ENCODE peak calls at places on chromosomes 1 and 21, in seven cellular contexts. One of them, this sample, is unnamed.

GRCh38 chr21:40548134-40548533 is 298.8 kb downstream of the DSCAM start:
- DNase-seq in SK-N-SH: no peak
- DNase-seq in HCT116: no peak
- DNase-seq in H1: peak
- DNase-seq in GM12878: no peak
- DNase-seq in HepG2: no peak
- DNase-seq in K562: no peak
- DNase-seq in this sample: no peak

GRCh38 chr21:41074607-41075184 is 93.3 kb upstream of the BACE2 start:
- DNase-seq in HCT116: no peak
- DNase-seq in K562: no peak
- DNase-seq in SK-N-SH: no peak
- DNase-seq in HepG2: no peak
- DNase-seq in H1: no peak
- DNase-seq in GM12878: no peak
- DNase-seq in this sample: no peak

GRCh38 chr1:37303884-37304574 is 170.4 kb upstream of the ZC3H12A start:
- DNase-seq in H1: no peak
- DNase-seq in K562: no peak
- DNase-seq in SK-N-SH: no peak
- DNase-seq in HCT116: no peak
- DNase-seq in GM12878: no peak
- DNase-seq in HepG2: no peak
- DNase-seq in this sample: no peak

GRCh38 chr1:65393345-65393744 is 27.1 kb upstream of the LEPR start:
- DNase-seq in HepG2: no peak
- DNase-seq in SK-N-SH: no peak
- DNase-seq in HCT116: no peak
- DNase-seq in H1: no peak
- DNase-seq in GM12878: peak
- DNase-seq in K562: peak
- DNase-seq in this sample: no peak

GRCh38 chr1:33050221-33051076 is 13.8 kb upstream of the AK2 start:
- DNase-seq in SK-N-SH: no peak
- DNase-seq in HepG2: peak
- DNase-seq in GM12878: no peak
- DNase-seq in K562: no peak
- DNase-seq in HCT116: peak
- DNase-seq in H1: no peak
- DNase-seq in this sample: peak

GRCh38 chr21:39788383-39788782 is 43.4 kb downstream of the IGSF5 start:
- DNase-seq in HCT116: peak
- DNase-seq in GM12878: no peak
- DNase-seq in K562: peak
- DNase-seq in SK-N-SH: peak
- DNase-seq in H1: peak
- DNase-seq in HepG2: peak
- DNase-seq in this sample: peak

GRCh38 chr1:215267495-215267894 is 185.0 kb downstream of the KCNK2 start:
- DNase-seq in SK-N-SH: no peak
- DNase-seq in GM12878: no peak
- DNase-seq in K562: no peak
- DNase-seq in HepG2: no peak
- DNase-seq in H1: no peak
- DNase-seq in HCT116: no peak
- DNase-seq in this sample: peak

GRCh38 chr1:208166340-208167138 is 77.6 kb downstream of the PLXNA2 start:
- DNase-seq in HepG2: peak
- DNase-seq in H1: no peak
- DNase-seq in GM12878: no peak
- DNase-seq in HCT116: no peak
- DNase-seq in SK-N-SH: no peak
- DNase-seq in K562: no peak
- DNase-seq in this sample: peak

GRCh38 chr1:98385691-98386090 is 275.8 kb upstream of the SNX7 start:
- DNase-seq in HepG2: no peak
- DNase-seq in HCT116: no peak
- DNase-seq in GM12878: no peak
- DNase-seq in H1: no peak
- DNase-seq in K562: no peak
- DNase-seq in SK-N-SH: no peak
- DNase-seq in this sample: no peak

GRCh38 chr1:244874974-244875579 is 10.7 kb upstream of the HNRNPU start:
- DNase-seq in K562: no peak
- DNase-seq in HCT116: no peak
- DNase-seq in HepG2: no peak
- DNase-seq in GM12878: no peak
- DNase-seq in SK-N-SH: no peak
- DNase-seq in H1: no peak
- DNase-seq in this sample: no peak

GRCh38 chr1:54710841-54711240 is 4.8 kb upstream of the TTC4 start:
- DNase-seq in HepG2: no peak
- DNase-seq in GM12878: no peak
- DNase-seq in SK-N-SH: no peak
- DNase-seq in HCT116: no peak
- DNase-seq in K562: no peak
- DNase-seq in H1: no peak
- DNase-seq in this sample: no peak

GRCh38 chr1:48552903-48553626 is 81.1 kb upstream of the SPATA6 start:
- DNase-seq in HepG2: no peak
- DNase-seq in SK-N-SH: no peak
- DNase-seq in GM12878: no peak
- DNase-seq in HCT116: no peak
- DNase-seq in K562: no peak
- DNase-seq in H1: no peak
- DNase-seq in this sample: no peak

GRCh38 chr1:13809461-13810159 is 109.6 kb downstream of the PRDM2 start:
- DNase-seq in HCT116: no peak
- DNase-seq in SK-N-SH: no peak
- DNase-seq in K562: peak
- DNase-seq in GM12878: no peak
- DNase-seq in H1: no peak
- DNase-seq in HepG2: no peak
- DNase-seq in this sample: no peak

GRCh38 chr1:42328047-42328625 is 6.9 kb downstream of the FOXJ3 start:
- DNase-seq in HCT116: no peak
- DNase-seq in H1: no peak
- DNase-seq in K562: peak
- DNase-seq in GM12878: no peak
- DNase-seq in HepG2: no peak
- DNase-seq in SK-N-SH: no peak
- DNase-seq in this sample: no peak

GRCh38 chr1:59498640-59499039 is 201.7 kb downstream of the FGGY start:
- DNase-seq in HCT116: no peak
- DNase-seq in K562: no peak
- DNase-seq in HepG2: peak
- DNase-seq in H1: no peak
- DNase-seq in GM12878: no peak
- DNase-seq in SK-N-SH: no peak
- DNase-seq in this sample: peak

GRCh38 chr1:74505133-74505532 is 7.3 kb downstream of the LRRC53 start:
- DNase-seq in HCT116: no peak
- DNase-seq in HepG2: no peak
- DNase-seq in K562: no peak
- DNase-seq in GM12878: no peak
- DNase-seq in SK-N-SH: peak
- DNase-seq in H1: no peak
- DNase-seq in this sample: no peak

GRCh38 chr1:200409203-200409760 is 554 bp downstream of the ZNF281 start:
- DNase-seq in HCT116: no peak
- DNase-seq in H1: no peak
- DNase-seq in HepG2: no peak
- DNase-seq in SK-N-SH: no peak
- DNase-seq in K562: peak
- DNase-seq in GM12878: no peak
- DNase-seq in this sample: no peak

GRCh38 chr1:21297975-21298374 is 7.7 kb upstream of the ECE1 start:
- DNase-seq in HCT116: no peak
- DNase-seq in H1: no peak
- DNase-seq in HepG2: no peak
- DNase-seq in GM12878: no peak
- DNase-seq in K562: no peak
- DNase-seq in SK-N-SH: no peak
- DNase-seq in this sample: no peak

GRCh38 chr1:204915856-204916485 is 45.3 kb downstream of the NFASC start:
- DNase-seq in HCT116: no peak
- DNase-seq in GM12878: no peak
- DNase-seq in HepG2: no peak
- DNase-seq in SK-N-SH: no peak
- DNase-seq in K562: no peak
- DNase-seq in H1: no peak
- DNase-seq in this sample: no peak

GRCh38 chr1:9095818-9096217 is 26.4 kb upstream of the SLC2A5 start:
- DNase-seq in GM12878: no peak
- DNase-seq in HCT116: no peak
- DNase-seq in HepG2: no peak
- DNase-seq in H1: no peak
- DNase-seq in K562: no peak
- DNase-seq in SK-N-SH: no peak
- DNase-seq in this sample: no peak

GRCh38 chr1:8394456-8395321 is 76.8 kb downstream of the SLC45A1 start:
- DNase-seq in SK-N-SH: no peak
- DNase-seq in HCT116: no peak
- DNase-seq in HepG2: no peak
- DNase-seq in K562: no peak
- DNase-seq in GM12878: no peak
- DNase-seq in H1: no peak
- DNase-seq in this sample: peak

GRCh38 chr1:116286541-116286971 is 86.5 kb upstream of the ATP1A1 start:
- DNase-seq in HCT116: no peak
- DNase-seq in H1: no peak
- DNase-seq in K562: no peak
- DNase-seq in SK-N-SH: no peak
- DNase-seq in GM12878: no peak
- DNase-seq in HepG2: peak
- DNase-seq in this sample: no peak

GRCh38 chr21:22791986-22792560 is 1793.9 kb downstream of the NCAM2 start:
- DNase-seq in GM12878: no peak
- DNase-seq in SK-N-SH: peak
- DNase-seq in HepG2: peak
- DNase-seq in K562: peak
- DNase-seq in HCT116: no peak
- DNase-seq in H1: no peak
- DNase-seq in this sample: peak

GRCh38 chr1:44839561-44839960 is 3.5 kb downstream of the PTCH2 start:
- DNase-seq in HCT116: no peak
- DNase-seq in SK-N-SH: no peak
- DNase-seq in H1: no peak
- DNase-seq in K562: no peak
- DNase-seq in HepG2: no peak
- DNase-seq in GM12878: no peak
- DNase-seq in this sample: no peak

GRCh38 chr1:183432548-183432875 is 14.3 kb upstream of the NMNAT2 start:
- DNase-seq in K562: no peak
- DNase-seq in SK-N-SH: no peak
- DNase-seq in GM12878: no peak
- DNase-seq in HepG2: no peak
- DNase-seq in HCT116: peak
- DNase-seq in H1: no peak
- DNase-seq in this sample: no peak

GRCh38 chr1:18256318-18257235 is 149.0 kb downstream of the IGSF21 start:
- DNase-seq in HCT116: no peak
- DNase-seq in H1: peak
- DNase-seq in GM12878: no peak
- DNase-seq in K562: peak
- DNase-seq in SK-N-SH: no peak
- DNase-seq in HepG2: peak
- DNase-seq in this sample: peak

GRCh38 chr1:85307987-85308836 is 31.8 kb upstream of the BCL10 start:
- DNase-seq in GM12878: no peak
- DNase-seq in H1: peak
- DNase-seq in HepG2: peak
- DNase-seq in HCT116: peak
- DNase-seq in K562: peak
- DNase-seq in SK-N-SH: peak
- DNase-seq in this sample: peak
- TF ChIP-seq JUND in GM12878: no peak
- TF ChIP-seq JUND in H1: no peak
- TF ChIP-seq JUND in HepG2: no peak
- TF ChIP-seq JUND in HCT116: no peak
- TF ChIP-seq JUND in K562: peak
- TF ChIP-seq JUND in SK-N-SH: no peak
- TF ChIP-seq JUND in this sample: no peak

GRCh38 chr1:66437136-66437401 is 96.9 kb upstream of the SGIP1 start:
- DNase-seq in GM12878: no peak
- DNase-seq in SK-N-SH: no peak
- DNase-seq in HCT116: no peak
- DNase-seq in K562: no peak
- DNase-seq in HepG2: no peak
- DNase-seq in H1: no peak
- DNase-seq in this sample: no peak

GRCh38 chr1:66438062-66438970 is 95.6 kb upstream of the SGIP1 start:
- DNase-seq in HepG2: no peak
- DNase-seq in K562: no peak
- DNase-seq in HCT116: no peak
- DNase-seq in GM12878: no peak
- DNase-seq in SK-N-SH: no peak
- DNase-seq in H1: no peak
- DNase-seq in this sample: no peak

GRCh38 chr1:66434096-66434495 is 99.9 kb upstream of the SGIP1 start:
- DNase-seq in H1: no peak
- DNase-seq in HCT116: no peak
- DNase-seq in SK-N-SH: no peak
- DNase-seq in K562: no peak
- DNase-seq in GM12878: no peak
- DNase-seq in HepG2: no peak
- DNase-seq in this sample: no peak

GRCh38 chr1:66435541-66435940 is 98.4 kb upstream of the SGIP1 start:
- DNase-seq in HepG2: no peak
- DNase-seq in H1: no peak
- DNase-seq in SK-N-SH: no peak
- DNase-seq in K562: no peak
- DNase-seq in HCT116: no peak
- DNase-seq in GM12878: no peak
- DNase-seq in this sample: no peak

GRCh38 chr1:66436378-66437135 is 97.4 kb upstream of the SGIP1 start:
- DNase-seq in HCT116: peak
- DNase-seq in HepG2: no peak
- DNase-seq in SK-N-SH: no peak
- DNase-seq in K562: no peak
- DNase-seq in H1: no peak
- DNase-seq in GM12878: peak
- DNase-seq in this sample: peak
- TF ChIP-seq JUND in HCT116: peak
- TF ChIP-seq JUND in HepG2: no peak
- TF ChIP-seq JUND in SK-N-SH: no peak
- TF ChIP-seq JUND in K562: no peak
- TF ChIP-seq JUND in H1: no peak
- TF ChIP-seq JUND in GM12878: no peak
- TF ChIP-seq JUND in this sample: no peak

GRCh38 chr1:224637510-224637909 is 21.4 kb downstream of the CNIH3 start:
- DNase-seq in GM12878: no peak
- DNase-seq in HepG2: no peak
- DNase-seq in K562: no peak
- DNase-seq in SK-N-SH: no peak
- DNase-seq in H1: no peak
- DNase-seq in HCT116: no peak
- DNase-seq in this sample: peak
- TF ChIP-seq JUND in GM12878: no peak
- TF ChIP-seq JUND in HepG2: no peak
- TF ChIP-seq JUND in K562: no peak
- TF ChIP-seq JUND in SK-N-SH: no peak
- TF ChIP-seq JUND in H1: no peak
- TF ChIP-seq JUND in HCT116: no peak
- TF ChIP-seq JUND in this sample: no peak

GRCh38 chr1:227072991-227073390 is 132.9 kb downstream of the COQ8A start:
- DNase-seq in GM12878: no peak
- DNase-seq in H1: no peak
- DNase-seq in SK-N-SH: no peak
- DNase-seq in HCT116: no peak
- DNase-seq in HepG2: no peak
- DNase-seq in K562: no peak
- DNase-seq in this sample: no peak
- TF ChIP-seq JUND in GM12878: no peak
- TF ChIP-seq JUND in H1: no peak
- TF ChIP-seq JUND in SK-N-SH: no peak
- TF ChIP-seq JUND in HCT116: no peak
- TF ChIP-seq JUND in HepG2: no peak
- TF ChIP-seq JUND in K562: no peak
- TF ChIP-seq JUND in this sample: no peak

This sample was measured in T47D.